ENCODE peak calls at places on chromosomes 3 and 15, in nine cellular contexts. G, R, P, K, J, N, O, E and H are unnamed samples.

GRCh38 chr15:61227269-61228024 is 1.7 kb downstream of the RORA start:
- DNase-seq in G (peak; percentile 80), R (peak; percentile 73), P (no peak), K (peak; percentile 32), J (peak; percentile 66), N (peak; percentile 25), O (peak; percentile 40), E (peak; percentile 35), H (peak; percentile 64)

GRCh38 chr3:77407454-77407853 is 367.6 kb downstream of the ROBO2 start:
- DNase-seq in G (no peak), R (no peak), P (no peak), K (no peak), J (no peak), N (no peak), O (no peak), E (no peak), H (no peak)

GRCh38 chr15:51401872-51402517 is 60.5 kb downstream of the GLDN start:
- DNase-seq in G (peak; percentile 24), R (peak; percentile 62), P (no peak), K (no peak), J (no peak), N (peak; percentile 27), O (peak; percentile 57), E (peak; percentile 71), H (peak; percentile 28)

GRCh38 chr15:88454231-88454630 is 13.0 kb downstream of the MRPL46 start:
- DNase-seq in G (peak; percentile 52), R (no peak), P (no peak), K (no peak), J (no peak), N (no peak), O (peak; percentile 32), E (no peak), H (no peak)

GRCh38 chr3:112818289-112818688 is 28.4 kb downstream of the CD200R1L start:
- DNase-seq in G (no peak), R (no peak), P (no peak), K (no peak), J (no peak), N (no peak), O (no peak), E (no peak), H (peak; percentile 36)

GRCh38 chr3:61186030-61186429 is 65.2 kb downstream of the FHIT start:
- DNase-seq in G (no peak), R (no peak), P (no peak), K (no peak), J (no peak), N (no peak), O (no peak), E (no peak), H (no peak)

GRCh38 chr15:98801234-98801561 is 152.9 kb downstream of the IGF1R start:
- DNase-seq in G (no peak), R (no peak), P (no peak), K (no peak), J (no peak), N (no peak), O (no peak), E (no peak), H (no peak)

GRCh38 chr15:22253676-22254408 is 173.5 kb downstream of the OR4M2 start:
- DNase-seq in G (no peak), R (no peak), P (no peak), K (no peak), J (no peak), N (no peak), O (no peak), E (no peak), H (no peak)

GRCh38 chr3:179942560-179943075 is 94.1 kb downstream of the PEX5L start:
- DNase-seq in G (no peak), R (no peak), P (no peak), K (no peak), J (no peak), N (no peak), O (no peak), E (no peak), H (no peak)

GRCh38 chr3:7504886-7505775 is 644.2 kb downstream of the GRM7 start:
- DNase-seq in G (peak; percentile 98), R (no peak), P (no peak), K (no peak), J (peak; percentile 97), N (peak; percentile 22), O (peak; percentile 98), E (peak; percentile 70), H (peak; percentile 5)

GRCh38 chr3:7508821-7509220 is 647.9 kb downstream of the GRM7 start:
- DNase-seq in G (peak; percentile 83), R (no peak), P (no peak), K (no peak), J (peak; percentile 32), N (no peak), O (peak; percentile 52), E (no peak), H (no peak)

GRCh38 chr3:7506606-7507180 is 645.8 kb downstream of the GRM7 start:
- DNase-seq in G (peak; percentile 54), R (no peak), P (no peak), K (no peak), J (no peak), N (no peak), O (no peak), E (no peak), H (no peak)

GRCh38 chr3:7498722-7499121 is 637.8 kb downstream of the GRM7 start:
- DNase-seq in G (no peak), R (no peak), P (no peak), K (no peak), J (no peak), N (no peak), O (no peak), E (no peak), H (no peak)

DNA sequence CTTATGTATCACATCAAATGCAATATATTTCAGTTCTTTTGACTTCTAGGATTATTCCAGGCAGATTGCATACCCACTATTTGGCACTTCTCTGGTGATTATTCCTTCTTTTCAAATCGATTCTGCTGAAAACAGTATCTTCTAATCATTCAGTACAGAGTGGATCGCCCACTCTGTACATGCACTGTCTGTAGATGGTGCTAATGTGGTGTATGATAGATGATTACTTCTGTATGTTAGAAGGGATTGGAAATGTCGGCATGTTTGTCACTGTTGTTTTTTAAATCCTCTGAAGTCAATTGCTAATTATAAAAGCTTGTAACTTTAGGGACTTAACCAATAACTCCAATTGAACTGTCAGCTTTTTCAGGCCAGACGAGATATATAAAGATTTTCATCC is 642.5 kb downstream of the GRM7 start:
- DNase-seq in G (no peak), R (no peak), P (no peak), K (no peak), J (no peak), N (no peak), O (no peak), E (no peak), H (no peak)
- TF ChIP-seq CTCF in G (no peak), R (no peak), P (no peak), K (no peak), J (no peak), N (no peak), O (no peak), E (no peak), H (no peak)

GRCh38 chr3:66037330-66037985 is 1.3 kb downstream of the MAGI1 start:
- DNase-seq in G (peak; percentile 70), R (peak; percentile 31), P (no peak), K (peak; percentile 50), J (peak; percentile 38), N (peak; percentile 69), O (peak; percentile 47), E (peak; percentile 81), H (no peak)
- TF ChIP-seq CTCF in G (peak; percentile 16), R (no peak), P (peak; percentile 41), K (no peak), J (peak; percentile 29), N (no peak), O (peak; percentile 25), E (peak; percentile 30), H (peak; percentile 51)

GRCh38 chr3:170483485-170484262 is 65.0 kb downstream of the CLDN11 start:
- DNase-seq in G (peak; percentile 11), R (no peak), P (no peak), K (no peak), J (no peak), N (no peak), O (no peak), E (no peak), H (no peak)
- TF ChIP-seq CTCF in G (no peak), R (peak; percentile 15), P (no peak), K (no peak), J (peak; percentile 29), N (no peak), O (peak; percentile 23), E (no peak), H (peak; percentile 56)

GRCh38 chr3:178916223-178916622 is 155.4 kb downstream of the ZMAT3 start:
- DNase-seq in G (no peak), R (no peak), P (no peak), K (no peak), J (no peak), N (no peak), O (no peak), E (no peak), H (no peak)

DNA sequence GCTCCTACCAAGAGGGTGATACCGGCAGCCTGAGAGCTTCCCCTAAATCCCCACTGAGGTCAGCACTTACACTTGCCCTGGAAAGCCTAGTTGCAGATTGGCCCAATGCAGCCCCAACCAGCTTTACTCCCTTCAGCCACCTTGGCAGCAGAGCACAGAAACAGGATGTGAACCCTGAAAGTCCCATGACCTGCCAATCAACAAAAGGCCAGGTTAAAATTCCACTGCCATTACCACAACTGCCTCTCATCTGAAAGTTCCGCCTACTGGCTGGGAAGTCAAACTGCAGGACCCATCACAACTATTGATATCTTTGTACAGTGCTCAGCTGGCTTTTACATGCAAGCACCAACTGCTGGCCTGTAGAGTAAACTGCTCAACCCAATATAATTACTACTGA is 156.2 kb downstream of the ZMAT3 start:
- DNase-seq in G (no peak), R (no peak), P (no peak), K (no peak), J (no peak), N (no peak), O (no peak), E (no peak), H (no peak)
- TF ChIP-seq CTCF in G (no peak), R (no peak), P (no peak), K (no peak), J (no peak), N (no peak), O (no peak), E (no peak), H (no peak)

GRCh38 chr15:45572627-45573026 is 14.6 kb upstream of the BLOC1S6 start:
- DNase-seq in G (no peak), R (no peak), P (no peak), K (no peak), J (no peak), N (no peak), O (no peak), E (no peak), H (no peak)

GRCh38 chr15:45573961-45574629 is 13.1 kb upstream of the BLOC1S6 start:
- DNase-seq in G (no peak), R (peak; percentile 56), P (no peak), K (no peak), J (no peak), N (no peak), O (peak; percentile 10), E (peak; percentile 54), H (no peak)
- TF ChIP-seq CTCF in G (peak; percentile 19), R (peak; percentile 60), P (peak; percentile 6), K (no peak), J (peak; percentile 32), N (no peak), O (peak; percentile 29), E (peak; percentile 47), H (peak; percentile 64)

GRCh38 chr3:70539908-70540307 is 227.5 kb upstream of the MDFIC2 start:
- DNase-seq in G (no peak), R (no peak), P (no peak), K (no peak), J (no peak), N (no peak), O (no peak), E (no peak), H (no peak)
- TF ChIP-seq CTCF in G (no peak), R (no peak), P (no peak), K (no peak), J (peak; percentile 32), N (no peak), O (peak; percentile 15), E (no peak), H (peak; percentile 58)